ENCODE peak calls at places on chromosomes 4 and X, in nine cellular contexts. I is natural killer cell, X is T-helper 1 cell, R is NCI-H1092 treated with DMSO at 0.1 percent for 48 hours, V is NCI-H1436, H is head of caudate nucleus, S is T-helper 2 cell, C is tibial artery, Z is dorsolateral prefrontal cortex. B is an unnamed sample.

GRCh38 chr4:7753271-7753670 is 186.4 kb downstream of the AFAP1 start:
- DNase-seq in I (no peak), X (no peak), R (no peak), V (no peak), H (no peak), S (no peak), C (no peak), Z (no peak), B (no peak)

GRCh38 chr4:1238676-1239000 is 10.3 kb downstream of the CTBP1 start:
- DNase-seq in I (no peak), X (no peak), R (no peak), V (no peak), H (no peak), S (no peak), C (peak), Z (no peak), B (peak)

GRCh38 chr4:73687414-73687813 is 53.0 kb upstream of the CXCL8 start:
- DNase-seq in I (no peak), X (no peak), R (no peak), V (no peak), H (no peak), S (no peak), C (no peak), Z (no peak), B (no peak)

GRCh38 chr4:26900765-26901164 is 40.1 kb downstream of the STIM2 start:
- DNase-seq in I (no peak), X (no peak), R (no peak), V (no peak), H (no peak), S (no peak), C (no peak), Z (no peak), B (no peak)

GRCh38 chr4:185139736-185140135 is 3.3 kb upstream of the SLC25A4 start:
- DNase-seq in I (no peak), X (no peak), R (no peak), V (no peak), H (no peak), S (no peak), C (no peak), Z (no peak), B (no peak)

GRCh38 chrX:46255066-46255465 is 290.2 kb downstream of the ZNF674 start:
- DNase-seq in I (no peak), X (no peak), R (no peak), V (no peak), H (no peak), S (no peak), C (no peak), Z (no peak), B (no peak)

GRCh38 chrX:68396953-68397352 is 36.3 kb downstream of the OPHN1 start:
- DNase-seq in I (no peak), X (no peak), R (no peak), V (no peak), H (no peak), S (no peak), C (no peak), Z (no peak), B (no peak)

GRCh38 chrX:140157143-140157542 is 191.8 kb upstream of the CXorf66 start:
- DNase-seq in I (no peak), X (no peak), R (no peak), V (no peak), H (no peak), S (no peak), C (no peak), Z (no peak), B (no peak)